ENCODE peak calls at places on chromosome 3, in seven cellular contexts. One of them, this sample, is unnamed.
A peak's percentile ranks its signal among the peaks of the same experiment; 100 is the strongest.

GRCh38 chr3:62164746-62165145 is 208.6 kb downstream of the FEZF2 start:
- DNase-seq in IMR-90: no peak
- DNase-seq in H9: no peak
- DNase-seq in mesendoderm: no peak
- DNase-seq in neuronal stem cell: no peak
- DNase-seq in mesenchymal stem cell: no peak
- DNase-seq in H1: no peak
- DNase-seq in this sample: no peak

GRCh38 chr3:48856469-48856868 is 8.8 kb upstream of the PRKAR2A start:
- DNase-seq in H9: no peak
- DNase-seq in mesenchymal stem cell: no peak
- DNase-seq in H1: no peak
- DNase-seq in neuronal stem cell: no peak
- DNase-seq in IMR-90: no peak
- DNase-seq in mesendoderm: no peak
- DNase-seq in this sample: no peak

GRCh38 chr3:117512975-117513374 is 803.4 kb downstream of the TUSC7 start:
- DNase-seq in mesendoderm: no peak
- DNase-seq in neuronal stem cell: no peak
- DNase-seq in H9: no peak
- DNase-seq in IMR-90: peak; percentile 51
- DNase-seq in H1: no peak
- DNase-seq in mesenchymal stem cell: no peak
- DNase-seq in this sample: no peak

GRCh38 chr3:134251731-134252391 is 1.2 kb upstream of the RYK start:
- DNase-seq in H9: peak; percentile 51
- DNase-seq in mesenchymal stem cell: no peak
- DNase-seq in H1: no peak
- DNase-seq in mesendoderm: peak; percentile 83
- DNase-seq in IMR-90: no peak
- DNase-seq in neuronal stem cell: no peak
- DNase-seq in this sample: no peak

GRCh38 chr3:4994823-4995499 is 15.7 kb downstream of the BHLHE40 start:
- DNase-seq in IMR-90: peak; percentile 92
- DNase-seq in neuronal stem cell: no peak
- DNase-seq in H1: no peak
- DNase-seq in H9: no peak
- DNase-seq in mesenchymal stem cell: peak; percentile 97
- DNase-seq in mesendoderm: peak; percentile 81
- DNase-seq in this sample: peak; percentile 72

GRCh38 chr3:125151916-125152315 is 60.6 kb downstream of the SLC12A8 start:
- DNase-seq in IMR-90: peak; percentile 41
- DNase-seq in neuronal stem cell: no peak
- DNase-seq in mesendoderm: no peak
- DNase-seq in H9: no peak
- DNase-seq in mesenchymal stem cell: no peak
- DNase-seq in H1: no peak
- DNase-seq in this sample: no peak

GRCh38 chr3:115975353-115975752 is 352.0 kb downstream of the GAP43 start:
- DNase-seq in mesenchymal stem cell: peak; percentile 88
- DNase-seq in H9: no peak
- DNase-seq in mesendoderm: no peak
- DNase-seq in IMR-90: peak; percentile 91
- DNase-seq in H1: no peak
- DNase-seq in neuronal stem cell: no peak
- DNase-seq in this sample: no peak

GRCh38 chr3:95037097-95037496 is 974.2 kb downstream of the NSUN3 start:
- DNase-seq in neuronal stem cell: no peak
- DNase-seq in mesenchymal stem cell: no peak
- DNase-seq in H1: no peak
- DNase-seq in mesendoderm: peak; percentile 68
- DNase-seq in IMR-90: no peak
- DNase-seq in H9: no peak
- DNase-seq in this sample: no peak

GRCh38 chr3:127440384-127440783 is 150.1 kb downstream of the TPRA1 start:
- DNase-seq in mesenchymal stem cell: no peak
- DNase-seq in H1: no peak
- DNase-seq in H9: peak; percentile 4
- DNase-seq in IMR-90: no peak
- DNase-seq in neuronal stem cell: no peak
- DNase-seq in mesendoderm: no peak
- DNase-seq in this sample: no peak
- H3K4ac ChIP-seq in mesenchymal stem cell: no peak overlapping the region
- H3K4ac ChIP-seq in H1: no peak overlapping the region
- H3K4ac ChIP-seq in H9: no peak overlapping the region
- H3K4ac ChIP-seq in IMR-90: no peak overlapping the region
- H3K4ac ChIP-seq in neuronal stem cell: no peak overlapping the region
- H3K4ac ChIP-seq in mesendoderm: no peak overlapping the region
- H3K4ac ChIP-seq in this sample: no peak overlapping the region

GRCh38 chr3:45754461-45754860 is 41.9 kb downstream of the SLC6A20 start:
- DNase-seq in mesenchymal stem cell: no peak
- DNase-seq in mesendoderm: no peak
- DNase-seq in H9: no peak
- DNase-seq in H1: no peak
- DNase-seq in neuronal stem cell: no peak
- DNase-seq in IMR-90: no peak
- DNase-seq in this sample: peak; percentile 88
- H3K4ac ChIP-seq in mesenchymal stem cell: no peak overlapping the region
- H3K4ac ChIP-seq in mesendoderm: no peak overlapping the region
- H3K4ac ChIP-seq in H9: no peak overlapping the region
- H3K4ac ChIP-seq in H1: no peak overlapping the region
- H3K4ac ChIP-seq in neuronal stem cell: no peak overlapping the region
- H3K4ac ChIP-seq in IMR-90: no peak overlapping the region
- H3K4ac ChIP-seq in this sample: no peak overlapping the region

GRCh38 chr3:195070321-195070720 is 200.6 kb downstream of the XXYLT1 start:
- DNase-seq in IMR-90: no peak
- DNase-seq in H1: no peak
- DNase-seq in mesendoderm: no peak
- DNase-seq in neuronal stem cell: no peak
- DNase-seq in mesenchymal stem cell: no peak
- DNase-seq in H9: no peak
- DNase-seq in this sample: peak; percentile 58
- H3K4ac ChIP-seq in IMR-90: no peak overlapping the region
- H3K4ac ChIP-seq in H1: no peak overlapping the region
- H3K4ac ChIP-seq in mesendoderm: no peak overlapping the region
- H3K4ac ChIP-seq in neuronal stem cell: no peak overlapping the region
- H3K4ac ChIP-seq in mesenchymal stem cell: no peak overlapping the region
- H3K4ac ChIP-seq in H9: no peak overlapping the region
- H3K4ac ChIP-seq in this sample: no peak overlapping the region

DNA sequence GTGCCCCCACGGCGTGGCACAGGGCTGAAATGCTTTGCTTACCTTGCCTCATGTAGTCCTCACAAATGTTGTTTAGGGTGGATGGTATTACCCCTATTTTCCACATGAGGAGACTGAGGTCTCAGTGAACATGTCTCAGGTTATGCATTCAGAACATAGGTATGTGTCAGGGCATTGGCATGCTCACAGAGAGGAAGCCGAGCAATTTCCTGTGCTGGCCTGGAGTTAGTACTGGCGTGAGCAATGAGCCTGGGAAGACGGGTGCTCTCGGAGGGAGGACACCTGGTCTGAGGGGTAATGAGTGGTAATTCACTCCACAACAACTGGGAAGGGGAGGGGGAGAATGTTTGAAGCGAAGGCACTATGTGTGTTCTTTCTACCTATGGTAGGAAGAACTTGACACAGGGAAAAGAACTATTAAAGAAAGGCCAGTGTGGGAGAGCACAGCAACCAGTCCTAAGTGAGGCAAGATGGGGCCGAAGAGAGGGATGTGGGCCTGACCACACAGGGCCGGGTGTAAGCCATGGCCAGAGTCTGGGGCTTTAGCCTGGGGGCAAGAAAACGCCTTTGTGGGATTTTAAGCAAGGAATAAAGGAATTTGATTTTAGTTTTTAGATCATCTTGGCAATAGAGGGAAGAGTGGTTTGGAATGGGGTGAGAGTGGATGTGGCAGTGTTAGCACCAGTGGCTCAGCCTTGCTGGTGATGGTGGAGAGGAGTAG is 4.9 kb upstream of the FAM131A start:
- DNase-seq in H1: no peak
- DNase-seq in mesendoderm: peak; percentile 71
- DNase-seq in H9: no peak
- DNase-seq in IMR-90: peak; percentile 95
- DNase-seq in mesenchymal stem cell: peak; percentile 89
- DNase-seq in neuronal stem cell: no peak
- DNase-seq in this sample: peak; percentile 80
- H3K4ac ChIP-seq in H1: no peak overlapping the region
- H3K4ac ChIP-seq in mesendoderm: no peak overlapping the region
- H3K4ac ChIP-seq in H9: no peak overlapping the region
- H3K4ac ChIP-seq in IMR-90: peak overlapping the region; percentile 92
- H3K4ac ChIP-seq in mesenchymal stem cell: peak overlapping the region; percentile 37
- H3K4ac ChIP-seq in neuronal stem cell: no peak overlapping the region
- H3K4ac ChIP-seq in this sample: no peak overlapping the region

GRCh38 chr3:139235192-139235591 is 108.6 kb upstream of the MRPS22 start:
- DNase-seq in H9: no peak
- DNase-seq in mesenchymal stem cell: no peak
- DNase-seq in mesendoderm: no peak
- DNase-seq in neuronal stem cell: no peak
- DNase-seq in H1: no peak
- DNase-seq in IMR-90: no peak
- DNase-seq in this sample: no peak
- H3K4ac ChIP-seq in H9: no peak overlapping the region
- H3K4ac ChIP-seq in mesenchymal stem cell: no peak overlapping the region
- H3K4ac ChIP-seq in mesendoderm: no peak overlapping the region
- H3K4ac ChIP-seq in neuronal stem cell: no peak overlapping the region
- H3K4ac ChIP-seq in H1: no peak overlapping the region
- H3K4ac ChIP-seq in IMR-90: no peak overlapping the region
- H3K4ac ChIP-seq in this sample: no peak overlapping the region

GRCh38 chr3:100263583-100263982 is 2.8 kb downstream of the TBC1D23 start:
- DNase-seq in H1: no peak
- DNase-seq in mesendoderm: no peak
- DNase-seq in neuronal stem cell: no peak
- DNase-seq in IMR-90: no peak
- DNase-seq in H9: no peak
- DNase-seq in mesenchymal stem cell: peak; percentile 42
- DNase-seq in this sample: peak; percentile 11

GRCh38 chr3:100261481-100261903 is 700 bp downstream of the TBC1D23 start:
- DNase-seq in mesenchymal stem cell: no peak
- DNase-seq in mesendoderm: no peak
- DNase-seq in neuronal stem cell: no peak
- DNase-seq in IMR-90: no peak
- DNase-seq in H9: no peak
- DNase-seq in H1: no peak
- DNase-seq in this sample: no peak

GRCh38 chr3:100260081-100260684 is 609 bp upstream of the TBC1D23 start:
- DNase-seq in IMR-90: peak; percentile 51
- DNase-seq in mesendoderm: peak; percentile 63
- DNase-seq in neuronal stem cell: peak; percentile 17
- DNase-seq in mesenchymal stem cell: peak; percentile 24
- DNase-seq in H9: peak; percentile 55
- DNase-seq in H1: no peak
- DNase-seq in this sample: no peak

GRCh38 chr3:100257601-100258000 is 3.2 kb upstream of the TBC1D23 start:
- DNase-seq in mesenchymal stem cell: no peak
- DNase-seq in neuronal stem cell: no peak
- DNase-seq in IMR-90: peak; percentile 67
- DNase-seq in H9: no peak
- DNase-seq in mesendoderm: peak; percentile 5
- DNase-seq in H1: no peak
- DNase-seq in this sample: no peak

DNA sequence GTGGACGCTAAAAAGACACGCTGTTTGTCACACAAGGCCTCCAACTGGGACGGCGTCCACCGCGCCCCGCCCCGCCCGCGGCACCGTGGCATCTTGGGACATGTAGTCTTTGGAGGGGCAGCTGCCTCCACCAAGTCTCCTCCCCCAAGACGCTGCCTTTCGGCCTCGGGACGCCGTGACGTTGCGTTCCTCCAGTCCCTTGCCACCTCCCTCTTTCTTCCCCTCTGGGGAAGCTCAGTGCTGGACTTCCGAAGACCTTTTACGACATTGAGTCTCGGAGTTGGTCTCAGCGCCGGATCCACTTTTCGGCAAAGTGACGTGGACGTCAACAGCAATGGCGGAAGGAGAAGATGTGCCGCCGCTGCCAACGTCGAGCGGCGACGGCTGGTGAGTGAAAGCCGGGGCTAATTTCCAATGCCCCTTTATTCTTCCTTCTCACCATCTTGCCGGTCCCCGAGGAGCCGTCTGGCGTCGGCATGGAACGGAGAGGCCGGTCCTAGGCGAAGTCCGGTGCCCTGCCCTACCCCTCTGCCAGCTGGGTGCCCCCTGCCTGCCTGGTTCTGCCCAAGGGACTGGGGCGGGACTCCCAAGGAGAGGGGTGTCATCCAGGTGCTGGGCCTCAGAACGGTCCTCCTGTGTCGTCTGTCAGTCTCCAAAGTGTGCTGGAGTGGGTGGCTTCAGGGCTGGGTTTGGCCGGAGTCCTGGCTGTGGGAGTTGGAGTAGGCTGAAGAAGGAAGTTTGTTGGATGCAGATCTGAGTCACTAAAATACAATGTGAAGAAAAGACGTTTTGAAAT is at the start of gene TBC1D23:
- DNase-seq in mesendoderm: peak; percentile 100
- DNase-seq in H1: peak; percentile 96
- DNase-seq in H9: peak; percentile 100
- DNase-seq in neuronal stem cell: peak; percentile 96
- DNase-seq in IMR-90: peak; percentile 100
- DNase-seq in mesenchymal stem cell: peak; percentile 100
- DNase-seq in this sample: peak; percentile 100
- H3K4ac ChIP-seq in mesendoderm: no peak within 1 kb of the TSS
- H3K4ac ChIP-seq in H1: peak within 1 kb of the TSS; percentile 28
- H3K4ac ChIP-seq in H9: no peak within 1 kb of the TSS
- H3K4ac ChIP-seq in neuronal stem cell: no peak within 1 kb of the TSS
- H3K4ac ChIP-seq in IMR-90: peak within 1 kb of the TSS; percentile 86
- H3K4ac ChIP-seq in mesenchymal stem cell: peak within 1 kb of the TSS; percentile 73
- H3K4ac ChIP-seq in this sample: peak within 1 kb of the TSS; percentile 83

DNA sequence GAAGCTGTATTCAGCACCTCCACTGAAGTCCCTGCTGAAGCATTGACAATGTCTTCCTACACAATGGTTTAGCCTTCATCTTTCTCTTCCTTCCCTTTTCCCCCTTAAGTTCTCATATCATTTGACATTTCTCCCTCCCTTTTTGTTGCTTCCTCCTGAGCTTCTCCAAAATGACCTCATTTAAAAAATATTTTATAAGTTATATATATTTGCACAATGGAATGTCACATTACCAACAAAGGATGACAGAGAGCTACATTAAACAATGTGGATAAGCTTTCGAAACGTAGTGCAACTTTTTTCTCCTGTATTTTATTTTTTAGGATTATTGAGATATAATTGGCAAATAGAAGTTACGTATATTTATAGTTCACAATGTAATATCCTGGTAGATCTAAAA is 13.2 kb upstream of the DLG1 start:
- DNase-seq in mesenchymal stem cell: no peak
- DNase-seq in neuronal stem cell: no peak
- DNase-seq in H1: no peak
- DNase-seq in IMR-90: peak; percentile 29
- DNase-seq in mesendoderm: no peak
- DNase-seq in H9: no peak
- DNase-seq in this sample: no peak
- H3K4ac ChIP-seq in mesenchymal stem cell: no peak overlapping the region
- H3K4ac ChIP-seq in neuronal stem cell: no peak overlapping the region
- H3K4ac ChIP-seq in H1: no peak overlapping the region
- H3K4ac ChIP-seq in IMR-90: peak overlapping the region; percentile 87
- H3K4ac ChIP-seq in mesendoderm: no peak overlapping the region
- H3K4ac ChIP-seq in H9: no peak overlapping the region
- H3K4ac ChIP-seq in this sample: no peak overlapping the region

GRCh38 chr3:16346413-16347081 is 81.5 kb downstream of the OXNAD1 start:
- DNase-seq in mesendoderm: no peak
- DNase-seq in H9: no peak
- DNase-seq in IMR-90: no peak
- DNase-seq in mesenchymal stem cell: no peak
- DNase-seq in H1: no peak
- DNase-seq in neuronal stem cell: no peak
- DNase-seq in this sample: no peak
- H3K4ac ChIP-seq in mesendoderm: no peak overlapping the region
- H3K4ac ChIP-seq in H9: no peak overlapping the region
- H3K4ac ChIP-seq in IMR-90: no peak overlapping the region
- H3K4ac ChIP-seq in mesenchymal stem cell: no peak overlapping the region
- H3K4ac ChIP-seq in H1: no peak overlapping the region
- H3K4ac ChIP-seq in neuronal stem cell: no peak overlapping the region
- H3K4ac ChIP-seq in this sample: no peak overlapping the region

This sample was measured in trophoblast cell.